ENCODE peak calls at places on chromosomes 6 and 20, in ten cellular contexts. J is GM12864, T is psoas muscle, H is OCI-LY7, V is mucosa of descending colon, Y is left ventricle myocardium inferior, B is mesendoderm, N is sigmoid colon, Q is K562, M is heart left ventricle. X is an unnamed sample.

GRCh38 chr6:56570434-56571359 is 72.0 kb downstream of the DST start:
- DNase-seq in J (no peak), T (no peak), H (peak), V (no peak), Y (no peak), B (peak), N (no peak), Q (no peak), M (no peak), X (no peak)

GRCh38 chr6:53151676-53152075 is 3.0 kb upstream of the GCM1 start:
- DNase-seq in J (no peak), T (no peak), H (peak), V (no peak), Y (no peak), B (peak), N (no peak), Q (peak), M (no peak), X (no peak)

GRCh38 chr6:169224185-169224695 is 29.4 kb downstream of the THBS2 start:
- DNase-seq in J (no peak), T (no peak), H (no peak), V (no peak), Y (no peak), B (no peak), N (peak), Q (peak), M (peak), X (no peak)

GRCh38 chr6:70103798-70104197 is 199.1 kb downstream of the COL9A1 start:
- DNase-seq in J (no peak), T (no peak), H (peak), V (no peak), Y (no peak), B (no peak), N (no peak), Q (peak), M (no peak), X (no peak)

GRCh38 chr20:50636601-50637539 is 54.5 kb downstream of the RIPOR3 start:
- DNase-seq in J (no peak), T (no peak), H (no peak), V (no peak), Y (no peak), B (no peak), N (no peak), Q (peak), M (no peak), X (no peak)

GRCh38 chr20:24912397-24913075 is 36.5 kb upstream of the CST7 start:
- DNase-seq in J (no peak), T (no peak), H (no peak), V (no peak), Y (no peak), B (no peak), N (peak), Q (no peak), M (peak), X (no peak)

GRCh38 chr20:32527052-32527446 is 58.1 kb downstream of the NOL4L start:
- DNase-seq in J (no peak), T (no peak), H (no peak), V (no peak), Y (no peak), B (no peak), N (no peak), Q (no peak), M (no peak), X (no peak)

GRCh38 chr6:109473120-109473519 is 9.9 kb downstream of the ZBTB24 start:
- DNase-seq in J (no peak), T (no peak), H (no peak), V (no peak), Y (no peak), B (no peak), N (no peak), Q (no peak), M (no peak), X (no peak)

GRCh38 chr6:159941286-159942113 is 27.4 kb upstream of the IGF2R start:
- DNase-seq in J (no peak), T (no peak), H (peak), V (peak), Y (no peak), B (peak), N (no peak), Q (peak), M (no peak), X (no peak)

GRCh38 chr6:25952535-25952934 is 10.1 kb upstream of the TRIM38 start:
- DNase-seq in J (no peak), T (no peak), H (no peak), V (no peak), Y (no peak), B (no peak), N (no peak), Q (no peak), M (no peak), X (no peak)

GRCh38 chr6:2976571-2977085 is 5.3 kb upstream of the SERPINB6 start:
- DNase-seq in J (no peak), T (no peak), H (no peak), V (no peak), Y (no peak), B (no peak), N (no peak), Q (no peak), M (no peak), X (no peak)

GRCh38 chr20:24163501-24163900 is 174.9 kb upstream of the GGTLC1 start:
- DNase-seq in J (no peak), T (no peak), H (no peak), V (no peak), Y (no peak), B (no peak), N (no peak), Q (no peak), M (no peak), X (no peak)

GRCh38 chr6:133083248-133083967 is 157.7 kb upstream of the EYA4 start:
- DNase-seq in J (no peak), T (no peak), H (no peak), V (no peak), Y (no peak), B (no peak), N (no peak), Q (no peak), M (no peak), X (no peak)

GRCh38 chr6:94769197-94769596 is 808.1 kb upstream of the MANEA start:
- DNase-seq in J (no peak), T (no peak), H (no peak), V (no peak), Y (no peak), B (peak), N (no peak), Q (no peak), M (no peak), X (no peak)

GRCh38 chr20:39829713-39830112 is 859.3 kb downstream of the MAFB start:
- DNase-seq in J (peak), T (no peak), H (no peak), V (no peak), Y (no peak), B (no peak), N (no peak), Q (no peak), M (no peak), X (no peak)

GRCh38 chr6:132768051-132768517 is 10.4 kb upstream of the VNN2 start:
- DNase-seq in J (no peak), T (no peak), H (peak), V (peak), Y (peak), B (peak), N (no peak), Q (peak), M (peak), X (peak)

GRCh38 chr6:92810913-92811312 is 608.4 kb downstream of the EPHA7 start:
- DNase-seq in J (no peak), T (no peak), H (peak), V (no peak), Y (no peak), B (peak), N (no peak), Q (peak), M (no peak), X (no peak)

GRCh38 chr6:26125015-26125690 is 37.9 kb downstream of the HFE start:
- DNase-seq in J (no peak), T (no peak), H (peak), V (peak), Y (no peak), B (no peak), N (no peak), Q (no peak), M (peak), X (no peak)

GRCh38 chr6:129901910-129902309 is 40.8 kb upstream of the TMEM244 start:
- DNase-seq in J (no peak), T (no peak), H (no peak), V (no peak), Y (no peak), B (no peak), N (no peak), Q (no peak), M (no peak), X (no peak)

GRCh38 chr6:40922281-40922680 is 116.7 kb downstream of the UNC5CL start:
- DNase-seq in J (no peak), T (no peak), H (no peak), V (no peak), Y (no peak), B (no peak), N (no peak), Q (no peak), M (no peak), X (no peak)

GRCh38 chr6:53654745-53655240 is 10.8 kb downstream of the KLHL31 start:
- DNase-seq in J (no peak), T (no peak), H (no peak), V (no peak), Y (no peak), B (no peak), N (no peak), Q (no peak), M (no peak), X (no peak)

GRCh38 chr20:44073675-44074071 is 113.3 kb downstream of the JPH2 start:
- DNase-seq in J (no peak), T (no peak), H (no peak), V (no peak), Y (no peak), B (no peak), N (no peak), Q (no peak), M (no peak), X (no peak)

GRCh38 chr20:34515484-34516037 is 661 bp upstream of the DYNLRB1 start:
- DNase-seq in J (peak), T (peak), H (peak), V (peak), Y (peak), B (peak), N (peak), Q (peak), M (peak), X (peak)

GRCh38 chr6:446418-447366 is 55.1 kb downstream of the IRF4 start:
- DNase-seq in J (no peak), T (no peak), H (no peak), V (peak), Y (no peak), B (no peak), N (peak), Q (no peak), M (no peak), X (no peak)

GRCh38 chr20:23305098-23305497 is 45.5 kb upstream of the NXT1 start:
- DNase-seq in J (no peak), T (no peak), H (no peak), V (no peak), Y (peak), B (no peak), N (peak), Q (no peak), M (no peak), X (no peak)

GRCh38 chr6:27894839-27895762 is 17.1 kb downstream of the OR2B2 start:
- DNase-seq in J (peak), T (peak), H (peak), V (peak), Y (no peak), B (peak), N (peak), Q (peak), M (peak), X (no peak)

GRCh38 chr6:31202259-31203166 is 32.0 kb upstream of the POU5F1 start:
- DNase-seq in J (no peak), T (no peak), H (peak), V (no peak), Y (no peak), B (peak), N (no peak), Q (no peak), M (no peak), X (no peak)

GRCh38 chr6:142303191-142303564 is 1.4 kb downstream of the ADGRG6 start:
- DNase-seq in J (no peak), T (no peak), H (no peak), V (no peak), Y (no peak), B (no peak), N (no peak), Q (no peak), M (no peak), X (no peak)

GRCh38 chr6:90087103-90087833 is 193.0 kb downstream of the GJA10 start:
- DNase-seq in J (no peak), T (no peak), H (no peak), V (no peak), Y (no peak), B (no peak), N (no peak), Q (no peak), M (no peak), X (no peak)

GRCh38 chr20:57089701-57090144 is 176.7 kb downstream of the BMP7 start:
- DNase-seq in J (no peak), T (peak), H (peak), V (peak), Y (peak), B (peak), N (no peak), Q (peak), M (peak), X (peak)

GRCh38 chr20:24629668-24630067 is 160.2 kb downstream of the SYNDIG1 start:
- DNase-seq in J (no peak), T (no peak), H (no peak), V (no peak), Y (no peak), B (no peak), N (no peak), Q (no peak), M (no peak), X (no peak)

GRCh38 chr20:47876348-47877056 is 91.2 kb upstream of the SULF2 start:
- DNase-seq in J (no peak), T (no peak), H (no peak), V (no peak), Y (no peak), B (peak), N (no peak), Q (no peak), M (no peak), X (no peak)

GRCh38 chr6:13099771-13100170 is 228.6 kb downstream of the TBC1D7 start:
- DNase-seq in J (no peak), T (no peak), H (no peak), V (no peak), Y (no peak), B (no peak), N (no peak), Q (peak), M (no peak), X (no peak)

GRCh38 chr6:16575655-16576054 is 185.6 kb downstream of the ATXN1 start:
- DNase-seq in J (no peak), T (no peak), H (no peak), V (no peak), Y (no peak), B (no peak), N (no peak), Q (no peak), M (no peak), X (no peak)

GRCh38 chr6:17042422-17043147 is 59.3 kb upstream of the STMND1 start:
- DNase-seq in J (no peak), T (no peak), H (no peak), V (peak), Y (no peak), B (peak), N (no peak), Q (no peak), M (peak), X (peak)

GRCh38 chr6:44104661-44105060 is 22.6 kb downstream of the MRPL14 start:
- DNase-seq in J (no peak), T (peak), H (no peak), V (no peak), Y (peak), B (no peak), N (no peak), Q (no peak), M (peak), X (peak)

GRCh38 chr20:57390604-57391438 is at the start of gene RBM38:
- DNase-seq in J (no peak), T (peak), H (peak), V (peak), Y (peak), B (peak), N (peak), Q (peak), M (peak), X (peak)

GRCh38 chr6:149225370-149225769 is 92.1 kb upstream of the TAB2 start:
- DNase-seq in J (no peak), T (no peak), H (no peak), V (peak), Y (no peak), B (no peak), N (no peak), Q (no peak), M (no peak), X (no peak)

GRCh38 chr6:25193147-25193864 is 85.9 kb upstream of the CARMIL1 start:
- DNase-seq in J (no peak), T (no peak), H (no peak), V (no peak), Y (no peak), B (no peak), N (peak), Q (no peak), M (peak), X (no peak)

GRCh38 chr6:12222405-12223366 is 67.5 kb upstream of the EDN1 start:
- DNase-seq in J (no peak), T (no peak), H (no peak), V (no peak), Y (no peak), B (peak), N (no peak), Q (no peak), M (no peak), X (no peak)

DNA sequence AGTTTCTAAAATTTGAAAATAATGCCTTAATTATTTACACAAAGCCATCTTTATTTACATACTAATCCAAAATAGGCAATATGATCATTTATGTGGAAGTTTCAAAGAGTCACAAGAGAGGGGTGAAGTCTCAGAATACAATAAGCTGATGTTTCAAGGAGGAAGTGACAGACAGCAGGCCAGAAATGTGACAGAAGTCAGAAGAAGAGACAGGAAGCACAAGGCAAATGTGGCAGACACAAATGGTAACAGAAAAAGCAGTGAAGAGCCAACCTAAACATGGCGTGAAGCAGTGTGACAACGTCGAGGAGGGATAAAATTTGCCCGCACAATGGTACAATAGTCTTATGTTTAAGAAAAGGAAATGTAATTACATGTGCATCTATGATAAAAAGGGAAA is 59.8 kb downstream of the SHPRH start:
- DNase-seq in J (peak), T (no peak), H (peak), V (no peak), Y (no peak), B (no peak), N (no peak), Q (no peak), M (no peak), X (no peak)
- H3K4me3 ChIP-seq in J (no peak), T (no peak), H (no peak), V (no peak), Y (no peak), B (no peak), N (no peak), Q (no peak), M (no peak), X (no peak)

GRCh38 chr20:36390719-36391415 is 84.7 kb downstream of the DLGAP4 start:
- DNase-seq in J (no peak), T (no peak), H (no peak), V (no peak), Y (no peak), B (peak), N (no peak), Q (no peak), M (no peak), X (no peak)
- H3K4me3 ChIP-seq in J (no peak), T (no peak), H (no peak), V (no peak), Y (no peak), B (no peak), N (no peak), Q (no peak), M (no peak), X (no peak)

DNA sequence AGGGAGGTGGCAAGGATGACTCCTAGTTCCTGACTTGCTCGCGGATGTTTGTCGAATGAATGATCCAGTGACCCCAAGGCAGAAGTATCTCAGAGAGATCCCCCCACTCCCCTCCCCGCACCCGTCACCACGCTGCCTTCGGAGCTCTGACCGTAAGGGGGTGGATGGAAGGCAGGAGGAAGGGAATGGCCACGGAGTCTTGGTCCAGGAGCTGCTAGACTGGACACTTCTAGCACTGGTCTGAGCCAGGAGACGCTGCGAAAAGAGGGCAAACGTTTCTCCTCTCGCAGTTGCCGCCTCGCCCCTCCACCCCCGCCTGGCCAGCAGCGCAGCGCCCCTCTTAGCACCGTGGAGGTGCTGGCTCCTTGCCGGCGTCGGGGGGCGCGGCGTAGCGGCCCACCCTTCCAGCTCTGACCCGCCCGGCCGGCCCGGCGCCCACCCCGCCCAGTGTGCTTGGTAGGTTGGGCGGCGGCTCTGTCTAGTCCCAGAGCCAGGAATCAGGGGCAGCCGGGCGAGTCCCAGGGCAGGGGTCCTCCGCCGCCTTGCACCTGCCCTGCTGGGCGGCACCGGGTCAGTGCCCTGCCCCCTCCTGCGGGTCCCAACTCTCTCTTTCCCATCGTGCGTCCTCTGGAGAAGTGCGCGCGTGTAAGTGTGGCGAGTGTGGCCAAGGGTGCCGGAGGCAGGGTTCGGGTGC is 2.4 kb upstream of the DBNDD2 start:
- DNase-seq in J (no peak), T (peak), H (no peak), V (peak), Y (peak), B (peak), N (peak), Q (peak), M (peak), X (peak)
- H3K4me3 ChIP-seq in J (peak), T (peak), H (peak), V (peak), Y (peak), B (peak), N (peak), Q (peak), M (peak), X (peak)

GRCh38 chr20:21396045-21396893 is 1.1 kb downstream of the NKX2-4 start:
- DNase-seq in J (no peak), T (no peak), H (no peak), V (peak), Y (no peak), B (peak), N (no peak), Q (no peak), M (no peak), X (no peak)
- H3K4me3 ChIP-seq in J (no peak), T (peak), H (no peak), V (no peak), Y (peak), B (no peak), N (no peak), Q (no peak), M (no peak), X (peak)